ENCODE peak calls at places on chromosomes 3 and 15, in six cellular contexts. W is cardiac fibroblast, O is HFF-Myc, I is GM12865, H is mucosa of descending colon, Y is fibroblast of lung. V is an unnamed sample.

GRCh38 chr3:46212101-46212500 is 4.0 kb upstream of the CCR1 start:
- DNase-seq in W (no peak), O (no peak), I (no peak), H (no peak), Y (no peak), V (no peak)

GRCh38 chr3:134791992-134792391 is 3.1 kb upstream of the EPHB1 start:
- DNase-seq in W (no peak), O (no peak), I (no peak), H (no peak), Y (no peak), V (no peak)

GRCh38 chr3:171342783-171343420 is 117.3 kb downstream of the TNIK start:
- DNase-seq in W (no peak), O (no peak), I (no peak), H (no peak), Y (no peak), V (no peak)

GRCh38 chr15:41263891-41264351 is 32.9 kb downstream of the CHP1 start:
- DNase-seq in W (peak; percentile 52), O (no peak), I (no peak), H (no peak), Y (peak; percentile 41), V (no peak)

GRCh38 chr3:46943237-46944187 is 33.0 kb downstream of the CCDC12 start:
- DNase-seq in W (peak; percentile 41), O (no peak), I (no peak), H (peak; percentile 64), Y (no peak), V (peak; percentile 74)

GRCh38 chr3:156976933-156977332 is 150.8 kb downstream of the LEKR1 start:
- DNase-seq in W (no peak), O (no peak), I (no peak), H (no peak), Y (no peak), V (no peak)

GRCh38 chr3:172129868-172130751 is 90.7 kb downstream of the FNDC3B start:
- DNase-seq in W (peak; percentile 100), O (peak; percentile 84), I (no peak), H (peak; percentile 89), Y (peak; percentile 99), V (peak; percentile 82)

GRCh38 chr3:27593173-27593572 is 109.0 kb upstream of the SLC4A7 start:
- DNase-seq in W (no peak), O (no peak), I (no peak), H (no peak), Y (no peak), V (no peak)

GRCh38 chr3:104584702-104585101 is 782.0 kb upstream of the ALCAM start:
- DNase-seq in W (peak; percentile 71), O (no peak), I (no peak), H (no peak), Y (peak; percentile 10), V (no peak)

GRCh38 chr3:54573922-54574321 is 353.9 kb downstream of the LRTM1 start:
- DNase-seq in W (no peak), O (no peak), I (no peak), H (no peak), Y (no peak), V (no peak)

DNA sequence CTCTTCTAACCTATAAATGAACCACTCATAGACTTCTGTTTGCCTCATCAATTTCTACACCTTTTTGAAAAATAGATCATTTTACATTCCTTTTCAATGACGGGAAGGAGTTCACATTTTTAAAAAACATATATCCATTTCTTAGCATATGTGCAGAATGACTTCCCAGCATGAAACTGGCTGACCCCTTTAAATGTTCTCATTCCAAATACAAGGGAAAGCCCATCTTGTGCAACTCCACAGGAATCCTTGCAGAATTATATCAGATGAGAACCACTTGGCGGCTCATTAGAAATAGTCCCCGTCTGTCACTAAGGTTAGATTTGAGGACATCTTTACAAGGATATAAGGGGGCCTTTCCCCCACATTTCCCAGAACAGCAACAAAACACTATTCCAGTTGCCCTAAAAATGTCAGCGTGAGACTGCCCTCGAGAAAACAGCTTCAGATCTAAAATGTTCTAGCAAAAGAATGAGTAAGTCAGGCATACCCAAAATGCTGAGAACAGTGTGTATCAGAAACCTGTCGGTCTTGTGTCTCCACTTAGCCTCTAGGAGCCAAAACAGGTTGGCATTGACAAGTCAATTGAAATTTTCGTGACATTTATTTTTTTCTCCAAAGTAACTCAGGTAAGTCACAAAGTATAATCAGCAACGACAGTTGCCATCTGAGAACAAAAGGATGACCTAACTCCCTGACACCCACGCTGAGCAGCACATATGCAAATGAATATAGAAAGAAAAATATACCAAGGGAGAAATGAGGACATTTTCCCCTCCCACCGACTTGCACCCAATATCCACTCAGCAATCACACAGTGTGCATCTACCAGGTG is 63.1 kb downstream of the FOXP1 start:
- DNase-seq in W (peak; percentile 17), O (no peak), I (no peak), H (no peak), Y (peak; percentile 39), V (no peak)
- TF ChIP-seq CTCF in W (no peak), O (no peak), I (no peak), H (no peak), Y (no peak), V (no peak)

GRCh38 chr15:66923438-66923881 is 141.9 kb upstream of the SMAD3 start:
- DNase-seq in W (no peak), O (no peak), I (peak; percentile 44), H (no peak), Y (no peak), V (peak; percentile 51)
- TF ChIP-seq CTCF in W (peak; percentile 51), O (peak; percentile 70), I (peak; percentile 66), H (peak; percentile 32), Y (peak; percentile 50), V (peak; percentile 44)

GRCh38 chr3:44860117-44860516 is 1.6 kb upstream of the TMEM42 start:
- DNase-seq in W (no peak), O (no peak), I (no peak), H (no peak), Y (no peak), V (no peak)
- TF ChIP-seq CTCF in W (no peak), O (no peak), I (no peak), H (no peak), Y (no peak), V (no peak)

DNA sequence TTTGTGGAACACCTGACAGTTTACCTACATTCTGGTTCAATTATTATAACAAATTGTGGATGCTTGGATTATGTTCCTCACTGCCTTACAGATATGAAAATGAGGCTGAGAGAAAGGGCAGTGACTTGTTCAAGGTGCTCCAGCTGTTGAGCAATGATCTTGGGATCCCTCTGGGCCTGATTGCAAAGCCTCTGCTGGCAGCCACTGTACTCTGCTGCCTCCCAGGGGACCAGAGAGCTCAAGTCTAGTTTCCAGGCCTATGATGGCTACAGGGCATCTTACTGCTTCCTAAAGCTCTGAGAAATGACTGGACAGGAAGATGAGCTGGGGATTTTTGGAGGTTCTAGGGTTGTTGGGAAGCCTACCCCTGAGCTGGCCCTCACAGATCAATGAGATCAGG is 2.3 kb upstream of the SHC4 start:
- DNase-seq in W (peak; percentile 88), O (peak; percentile 52), I (peak; percentile 82), H (no peak), Y (peak; percentile 72), V (no peak)
- TF ChIP-seq CTCF in W (peak; percentile 19), O (peak; percentile 55), I (peak; percentile 17), H (no peak), Y (peak; percentile 49), V (no peak)

DNA sequence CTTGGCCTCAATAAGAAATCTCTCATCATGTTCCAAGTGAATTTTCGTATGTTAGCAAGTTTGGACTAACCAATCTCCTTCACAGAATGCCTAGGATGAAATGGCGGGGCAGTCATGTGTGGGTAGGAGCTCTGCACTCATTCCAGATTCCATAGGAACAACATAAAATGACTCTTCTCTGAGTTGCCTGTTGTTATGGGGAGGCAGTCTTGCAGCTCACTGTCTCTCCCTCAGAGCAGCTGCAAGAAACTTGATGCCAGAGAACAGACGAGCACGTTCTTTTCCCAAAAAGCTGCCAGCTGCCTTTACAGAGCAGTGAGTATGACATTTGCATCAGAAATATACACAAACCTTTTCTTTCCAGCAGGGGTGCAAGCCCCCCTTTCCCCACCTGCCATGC is 34.1 kb downstream of the SPATA12 start:
- DNase-seq in W (peak; percentile 18), O (peak; percentile 30), I (no peak), H (no peak), Y (peak; percentile 72), V (no peak)
- TF ChIP-seq CTCF in W (no peak), O (no peak), I (no peak), H (no peak), Y (no peak), V (no peak)

GRCh38 chr15:70974004-70974832 is 81.6 kb downstream of the LRRC49 start:
- DNase-seq in W (peak; percentile 85), O (peak; percentile 57), I (peak; percentile 49), H (no peak), Y (peak; percentile 84), V (no peak)
- TF ChIP-seq CTCF in W (peak; percentile 41), O (peak; percentile 31), I (peak; percentile 22), H (no peak), Y (peak; percentile 51), V (peak; percentile 22)

DNA sequence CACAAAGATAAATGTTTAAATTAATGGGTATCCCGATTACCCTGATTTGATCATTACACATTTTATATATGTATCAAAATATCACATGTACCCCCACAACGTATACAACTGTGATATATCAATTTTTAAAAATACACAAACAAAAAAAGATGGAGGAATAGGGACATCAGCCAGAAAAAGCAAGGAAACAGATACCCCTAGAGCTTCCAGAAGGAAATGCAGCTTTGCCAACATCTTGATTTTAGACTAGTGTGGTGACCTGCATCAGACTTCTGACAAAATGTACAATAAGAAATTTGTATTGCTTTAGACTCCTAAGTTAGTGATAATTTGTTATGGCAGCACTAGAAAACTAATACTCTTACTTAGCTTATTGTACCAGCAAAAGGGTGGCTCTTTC is 483.8 kb downstream of the TUSC7 start:
- DNase-seq in W (peak; percentile 10), O (no peak), I (no peak), H (no peak), Y (no peak), V (no peak)
- TF ChIP-seq CTCF in W (peak; percentile 28), O (peak; percentile 49), I (peak; percentile 9), H (no peak), Y (peak; percentile 35), V (no peak)

GRCh38 chr3:152257246-152258074 is 11.3 kb upstream of the MBNL1 start:
- DNase-seq in W (peak; percentile 67), O (no peak), I (peak; percentile 87), H (no peak), Y (peak; percentile 49), V (no peak)
- TF ChIP-seq CTCF in W (no peak), O (no peak), I (no peak), H (no peak), Y (no peak), V (no peak)

GRCh38 chr3:109804697-109805096 is 467.4 kb upstream of the DPPA4 start:
- DNase-seq in W (no peak), O (no peak), I (peak; percentile 30), H (no peak), Y (no peak), V (no peak)

GRCh38 chr3:109806929-109807328 is 469.6 kb upstream of the DPPA4 start:
- DNase-seq in W (peak; percentile 84), O (peak; percentile 37), I (peak; percentile 22), H (no peak), Y (peak; percentile 31), V (no peak)

DNA sequence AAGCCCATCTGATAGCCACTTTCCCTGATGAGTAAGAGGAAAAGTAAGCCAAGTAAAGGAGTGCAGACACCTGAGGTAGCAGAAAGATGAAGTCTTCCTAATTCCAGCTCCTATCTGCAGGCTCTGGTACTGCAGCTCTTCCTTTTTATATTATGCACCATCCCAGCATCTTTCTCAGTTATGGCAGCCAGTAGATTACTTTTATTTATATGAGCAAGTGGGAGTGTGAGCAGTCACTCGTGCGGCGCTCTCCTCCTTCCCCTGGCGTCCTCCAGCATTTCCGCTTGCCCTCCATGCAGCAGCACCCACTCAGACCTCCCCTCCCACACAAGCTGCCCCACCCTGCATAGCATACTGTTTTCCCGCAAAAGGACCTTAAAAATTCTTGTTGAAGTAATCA is 465.9 kb upstream of the DPPA4 start:
- DNase-seq in W (peak; percentile 20), O (no peak), I (no peak), H (no peak), Y (no peak), V (no peak)
- TF ChIP-seq CTCF in W (peak; percentile 58), O (peak; percentile 40), I (peak; percentile 17), H (no peak), Y (peak; percentile 34), V (peak; percentile 25)

V was measured in colonic mucosa.